ENCODE peak calls at places on chromosomes 6 and 20, in five cellular contexts. P, S, X, B and D are unnamed samples.

GRCh38 chr6:21739838-21740237 is 146.3 kb downstream of the SOX4 start:
- DNase-seq in P (no peak), S (no peak), X (no peak), B (no peak), D (no peak)

GRCh38 chr6:7706269-7706668 is 19.6 kb upstream of the BMP6 start:
- DNase-seq in P (no peak), S (no peak), X (no peak), B (no peak), D (no peak)

GRCh38 chr6:117548797-117549301 is 53.5 kb downstream of the GOPC start:
- DNase-seq in P (no peak), S (no peak), X (no peak), B (peak; percentile 6), D (no peak)

GRCh38 chr20:63097336-63097831 is 90.6 kb upstream of the BHLHE23 start:
- DNase-seq in P (no peak), S (no peak), X (peak; percentile 7), B (no peak), D (peak; percentile 35)

GRCh38 chr20:60046011-60046413 is 87.8 kb downstream of the CDH26 start:
- DNase-seq in P (no peak), S (no peak), X (no peak), B (no peak), D (no peak)

GRCh38 chr6:34352305-34352937 is 40.0 kb downstream of the NUDT3 start:
- DNase-seq in P (no peak), S (no peak), X (no peak), B (no peak), D (no peak)

GRCh38 chr6:136767103-136767502 is 25.2 kb downstream of the MAP3K5 start:
- DNase-seq in P (no peak), S (no peak), X (no peak), B (no peak), D (no peak)

GRCh38 chr6:5086294-5086890 is 1.3 kb downstream of the PPP1R3G start:
- DNase-seq in P (no peak), S (no peak), X (no peak), B (no peak), D (peak; percentile 59)

GRCh38 chr6:33329058-33329457 is 11.5 kb upstream of the ZBTB22 start:
- DNase-seq in P (no peak), S (no peak), X (no peak), B (no peak), D (no peak)

GRCh38 chr20:33119725-33120720 is 40.6 kb downstream of the BPIFB4 start:
- DNase-seq in P (no peak), S (no peak), X (no peak), B (no peak), D (no peak)

GRCh38 chr20:24164360-24164759 is 175.8 kb upstream of the GGTLC1 start:
- DNase-seq in P (no peak), S (no peak), X (no peak), B (peak; percentile 21), D (no peak)

GRCh38 chr6:123062645-123063044 is 66.6 kb downstream of the CLVS2 start:
- DNase-seq in P (no peak), S (no peak), X (no peak), B (no peak), D (no peak)

GRCh38 chr6:82614518-82614917 is 250.9 kb downstream of the TPBG start:
- DNase-seq in P (no peak), S (no peak), X (no peak), B (no peak), D (no peak)

GRCh38 chr6:87968435-87969278 is 79.0 kb upstream of the SPACA1 start:
- DNase-seq in P (peak; percentile 18), S (no peak), X (no peak), B (no peak), D (peak; percentile 33)

GRCh38 chr6:126548301-126548700 is 208.4 kb downstream of the CENPW start:
- DNase-seq in P (no peak), S (no peak), X (no peak), B (no peak), D (no peak)

GRCh38 chr6:143427109-143427817 is 23.2 kb downstream of the ADAT2 start:
- DNase-seq in P (peak; percentile 60), S (peak; percentile 47), X (peak; percentile 78), B (peak; percentile 55), D (peak; percentile 81)

GRCh38 chr20:3168079-3168828 is 5.1 kb downstream of the LZTS3 start:
- DNase-seq in P (peak; percentile 73), S (no peak), X (no peak), B (no peak), D (peak; percentile 68)

GRCh38 chr6:16130932-16131387 is 2.1 kb downstream of the MYLIP start:
- DNase-seq in P (peak; percentile 74), S (peak; percentile 41), X (no peak), B (peak; percentile 48), D (no peak)

GRCh38 chr6:14682821-14683220 is 563.0 kb upstream of the JARID2 start:
- DNase-seq in P (no peak), S (no peak), X (no peak), B (no peak), D (no peak)

GRCh38 chr20:23366384-23366783 is 4.4 kb downstream of the GZF1 start:
- DNase-seq in P (no peak), S (no peak), X (no peak), B (no peak), D (no peak)

GRCh38 chr6:13990830-13991229 is 66.1 kb downstream of the RNF182 start:
- DNase-seq in P (no peak), S (no peak), X (no peak), B (no peak), D (no peak)

GRCh38 chr6:13466304-13467215 is 20.8 kb downstream of the GFOD1 start:
- DNase-seq in P (no peak), S (no peak), X (no peak), B (no peak), D (no peak)

GRCh38 chr20:24684954-24685691 is 215.7 kb downstream of the SYNDIG1 start:
- DNase-seq in P (no peak), S (no peak), X (no peak), B (no peak), D (no peak)

GRCh38 chr6:6007311-6008113 is 787 bp upstream of the NRN1 start:
- DNase-seq in P (no peak), S (no peak), X (no peak), B (peak; percentile 21), D (no peak)

GRCh38 chr6:80642452-80642851 is 536.0 kb downstream of the BCKDHB start:
- DNase-seq in P (no peak), S (no peak), X (no peak), B (no peak), D (no peak)

DNA sequence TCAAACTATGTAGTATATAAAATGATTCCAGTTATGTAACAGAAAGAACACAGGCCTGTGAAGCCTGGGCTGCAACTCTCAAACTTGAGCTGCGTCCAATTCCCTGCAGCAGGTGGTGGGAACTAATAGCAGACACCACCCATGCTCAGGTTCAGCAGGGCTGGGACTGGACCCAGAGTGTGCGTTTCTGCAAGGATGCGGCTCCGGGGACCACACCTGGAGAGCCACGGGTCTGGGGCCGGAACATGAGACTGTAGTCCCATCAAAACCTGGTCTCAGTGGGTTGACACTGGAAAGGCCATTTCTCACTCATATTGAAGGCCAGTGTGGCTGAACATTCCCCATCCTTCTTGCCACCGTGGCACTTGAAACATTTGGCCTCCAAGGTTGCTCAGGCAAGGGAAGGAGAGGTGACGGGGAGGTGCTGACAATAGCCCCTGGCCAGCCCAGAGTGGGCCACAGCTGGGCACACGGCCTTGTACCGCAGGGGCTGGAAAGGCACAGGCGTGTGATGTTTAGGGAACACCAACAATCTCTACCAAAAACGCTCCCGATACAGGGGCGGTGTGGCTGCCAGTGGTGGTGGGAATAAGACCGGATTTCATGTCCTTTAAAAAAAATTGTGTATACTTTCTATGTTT is 38.0 kb downstream of the FRMD1 start:
- DNase-seq in P (no peak), S (no peak), X (peak; percentile 7), B (no peak), D (no peak)
- H3K4me1 ChIP-seq in P (peaks cover 6% of the 10 kb centered on the region), S (no peaks in the 10 kb centered on the region), X (peaks cover 3% of the 10 kb centered on the region), B (no peaks in the 10 kb centered on the region), D (no peaks in the 10 kb centered on the region)

GRCh38 chr6:36625161-36625919 is 31.2 kb downstream of the SRSF3 start:
- DNase-seq in P (peak; percentile 29), S (no peak), X (peak; percentile 58), B (no peak), D (no peak)
- H3K27ac ChIP-seq in P (no peak overlapping the region), S (no peak overlapping the region), X (peak overlapping the region; percentile 80), B (no peak overlapping the region), D (peak overlapping the region; percentile 76)

GRCh38 chr6:162069995-162070394 is 657.6 kb downstream of the PRKN start:
- DNase-seq in P (no peak), S (no peak), X (no peak), B (no peak), D (no peak)
- H3K9me3 ChIP-seq in P (no peaks in the 10 kb centered on the region), S (no peaks in the 10 kb centered on the region), X (no peaks in the 10 kb centered on the region), B (no peaks in the 10 kb centered on the region), D (peaks cover 5% of the 10 kb centered on the region)

GRCh38 chr6:31899882-31900722 is 1.8 kb downstream of the ZBTB12 start:
- DNase-seq in P (no peak), S (no peak), X (no peak), B (no peak), D (no peak)

GRCh38 chr6:31900917-31901414 is 920 bp downstream of the ZBTB12 start:
- DNase-seq in P (peak; percentile 47), S (no peak), X (no peak), B (no peak), D (no peak)

GRCh38 chr6:31898200-31899011 is 908 bp upstream of the EHMT2 start:
- DNase-seq in P (peak; percentile 63), S (peak; percentile 16), X (no peak), B (no peak), D (no peak)

GRCh38 chr6:31897612-31898199 is at the start of gene EHMT2:
- DNase-seq in P (peak; percentile 90), S (peak; percentile 74), X (peak; percentile 86), B (peak; percentile 79), D (peak; percentile 88)

DNA sequence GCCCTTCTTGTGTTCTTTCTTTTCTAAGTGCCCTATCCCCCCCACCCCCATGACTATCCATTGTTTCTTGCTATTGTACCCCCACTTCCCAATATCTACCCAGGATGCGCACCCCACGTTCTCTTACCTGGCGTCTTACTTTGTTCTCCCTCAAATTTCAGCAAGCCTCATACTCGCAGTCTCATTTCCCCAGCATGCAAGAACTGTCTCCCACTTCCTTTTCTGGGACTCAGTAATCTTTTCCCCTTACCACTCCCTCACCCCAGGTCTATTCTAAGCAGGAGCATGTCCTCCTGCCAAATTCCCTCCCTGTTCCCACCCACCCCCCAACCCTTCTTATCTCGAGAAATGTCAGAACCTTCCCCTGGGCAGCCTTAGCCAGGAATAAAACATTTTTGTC is 1.7 kb upstream of the EHMT2 start:
- DNase-seq in P (no peak), S (no peak), X (no peak), B (no peak), D (no peak)
- H3K4me1 ChIP-seq in P (no peaks in the 10 kb centered on the region), S (peaks cover 22% of the 10 kb centered on the region), X (peaks cover 8% of the 10 kb centered on the region), B (peaks cover 41% of the 10 kb centered on the region), D (no peaks in the 10 kb centered on the region)

GRCh38 chr6:11229267-11230043 is 3.0 kb downstream of the NEDD9 start:
- DNase-seq in P (no peak), S (no peak), X (no peak), B (no peak), D (no peak)
- H3K27ac ChIP-seq in P (peak overlapping the region; percentile 85), S (no peak overlapping the region), X (no peak overlapping the region), B (no peak overlapping the region), D (peak overlapping the region; percentile 37)

DNA sequence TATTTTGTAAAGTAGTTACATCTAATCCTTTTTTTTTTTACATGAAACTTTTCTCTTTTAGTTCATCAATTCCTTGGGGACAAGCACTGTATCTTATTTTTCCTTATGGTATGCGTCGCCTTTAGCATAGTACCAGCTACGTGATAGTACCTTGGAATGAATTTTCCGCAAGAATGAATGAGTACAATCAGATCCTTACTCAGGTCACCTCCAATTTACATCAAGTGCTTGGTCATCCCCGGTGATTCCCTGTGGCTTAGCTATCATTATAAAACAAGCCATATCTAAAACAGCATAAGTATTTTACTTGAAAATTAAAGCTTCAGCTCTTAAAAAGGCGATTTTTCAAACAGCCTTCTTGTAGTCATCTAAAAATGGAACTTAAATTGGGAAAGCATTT is 680.4 kb upstream of the MAP3K7 start:
- DNase-seq in P (no peak), S (no peak), X (no peak), B (no peak), D (no peak)
- H3K9me3 ChIP-seq in P (no peaks in the 10 kb centered on the region), S (no peaks in the 10 kb centered on the region), X (no peaks in the 10 kb centered on the region), B (no peaks in the 10 kb centered on the region), D (no peaks in the 10 kb centered on the region)